ENCODE peak calls at places on chromosome 9, in four cellular contexts. W is SK-N-SH, K is PC-3, J is fibroblast of lung. V is an unnamed sample.

GRCh38 chr9:17052626-17053025 is 82.2 kb upstream of the CNTLN start:
- DNase-seq in W (no peak), J (no peak), K (no peak), V (no peak)

GRCh38 chr9:136934247-136934646 is 10.3 kb downstream of the FBXW5 start:
- DNase-seq in K (no peak), J (no peak), W (no peak), V (no peak)

GRCh38 chr9:18009902-18010301 is 431.0 kb downstream of the SH3GL2 start:
- DNase-seq in W (no peak), K (no peak), J (no peak), V (no peak)

GRCh38 chr9:101140728-101141127 is 112.2 kb downstream of the PLPPR1 start:
- DNase-seq in K (no peak), W (no peak), J (no peak), V (no peak)

GRCh38 chr9:18478517-18479361 is 4.8 kb downstream of the ADAMTSL1 start:
- DNase-seq in W (no peak), K (peak; percentile 90), J (peak; percentile 95), V (no peak)

GRCh38 chr9:71120439-71121247 is 778 bp downstream of the TRPM3 start:
- DNase-seq in W (no peak), J (no peak), K (no peak), V (no peak)

GRCh38 chr9:100714372-100715099 is 136.7 kb downstream of the CAVIN4 start:
- DNase-seq in J (peak; percentile 21), W (peak; percentile 74), K (peak; percentile 66), V (peak; percentile 15)

GRCh38 chr9:38062106-38062497 is 6.9 kb downstream of the SHB start:
- DNase-seq in J (no peak), K (no peak), W (no peak), V (no peak)

GRCh38 chr9:126614455-126615248 is 924 bp downstream of the LMX1B start:
- DNase-seq in K (no peak), J (no peak), W (peak; percentile 57), V (no peak)

GRCh38 chr9:112020680-112021596 is 124.3 kb downstream of the UGCG start:
- DNase-seq in W (no peak), K (peak; percentile 89), J (peak; percentile 79), V (no peak)

GRCh38 chr9:15909297-15909696 is 356.5 kb downstream of the CCDC171 start:
- DNase-seq in K (no peak), J (peak; percentile 67), W (no peak), V (no peak)

GRCh38 chr9:20558609-20559016 is 63.7 kb downstream of the MLLT3 start:
- DNase-seq in J (peak; percentile 87), K (peak; percentile 85), W (no peak), V (peak; percentile 28)

GRCh38 chr9:105299190-105299854 is 54.9 kb downstream of the SLC44A1 start:
- DNase-seq in K (peak; percentile 80), J (peak; percentile 98), W (no peak), V (no peak)

GRCh38 chr9:110282767-110283136 is 26.4 kb upstream of the TXN start:
- DNase-seq in K (no peak), J (no peak), W (no peak), V (no peak)

GRCh38 chr9:133054194-133054890 is 7.4 kb upstream of the CEL start:
- DNase-seq in W (no peak), K (no peak), J (no peak), V (no peak)

GRCh38 chr9:90600029-90600428 is 42.6 kb downstream of the DIRAS2 start:
- DNase-seq in J (no peak), K (no peak), W (no peak), V (no peak)

GRCh38 chr9:135797507-135798302 is 95.7 kb downstream of the KCNT1 start:
- DNase-seq in K (peak; percentile 52), J (peak; percentile 12), W (peak; percentile 90), V (no peak)

GRCh38 chr9:89969881-89970639 is 365.2 kb downstream of the GADD45G start:
- DNase-seq in K (no peak), W (no peak), J (no peak), V (no peak)

GRCh38 chr9:94649100-94649855 is 10.0 kb upstream of the FBP1 start:
- DNase-seq in K (peak; percentile 94), J (peak; percentile 92), W (no peak), V (peak; percentile 82)

GRCh38 chr9:96476591-96476990 is 26.6 kb downstream of the HABP4 start:
- DNase-seq in W (no peak), K (peak; percentile 75), J (peak; percentile 32), V (no peak)

GRCh38 chr9:26725573-26725972 is 167.0 kb downstream of the CAAP1 start:
- DNase-seq in J (no peak), K (no peak), W (no peak), V (no peak)

GRCh38 chr9:93674580-93675335 is 98.4 kb downstream of the PHF2 start:
- DNase-seq in J (no peak), K (no peak), W (peak; percentile 9), V (no peak)

GRCh38 chr9:13586726-13587392 is 307.4 kb upstream of the MPDZ start:
- DNase-seq in K (no peak), J (no peak), W (no peak), V (no peak)

GRCh38 chr9:6054280-6055099 is 39.1 kb upstream of the RANBP6 start:
- DNase-seq in J (peak; percentile 56), W (peak; percentile 52), K (peak; percentile 81), V (peak; percentile 60)

DNA sequence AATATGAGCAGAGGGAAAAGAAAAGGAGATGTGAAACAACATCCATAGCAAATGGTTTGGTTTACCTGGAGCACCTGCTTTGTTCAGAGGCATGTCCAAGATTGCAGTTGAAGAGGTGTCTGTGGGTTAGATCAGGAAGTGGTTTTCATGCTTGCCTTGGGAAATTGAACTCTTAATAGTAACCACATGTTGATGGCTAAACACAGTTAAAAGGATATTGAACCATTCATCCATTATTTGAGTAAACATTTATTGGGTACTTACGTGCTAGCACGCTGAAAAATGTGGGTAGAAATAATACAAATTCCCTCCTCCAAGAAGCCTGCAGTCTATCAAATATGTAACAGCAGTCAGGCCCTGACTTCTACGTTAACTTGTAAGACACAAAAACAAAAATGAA is 235.7 kb upstream of the TNC start:
- DNase-seq in W (no peak), J (peak; percentile 42), K (peak; percentile 53), V (no peak)
- H4K20me1 ChIP-seq in W (no peaks in the 10 kb centered on the region), J (no peaks in the 10 kb centered on the region), K (no peaks in the 10 kb centered on the region), V (no peaks in the 10 kb centered on the region)

GRCh38 chr9:103139891-103140290 is 144.8 kb downstream of the CYLC2 start:
- DNase-seq in W (no peak), K (no peak), J (no peak), V (no peak)
- H4K20me1 ChIP-seq in W (no peaks in the 10 kb centered on the region), K (no peaks in the 10 kb centered on the region), J (no peaks in the 10 kb centered on the region), V (no peaks in the 10 kb centered on the region)

GRCh38 chr9:134388976-134389375 is 62.7 kb downstream of the RXRA start:
- DNase-seq in K (no peak), J (no peak), W (no peak), V (no peak)

GRCh38 chr9:134390537-134390936 is 64.3 kb downstream of the RXRA start:
- DNase-seq in J (no peak), W (no peak), K (no peak), V (no peak)

GRCh38 chr9:134388289-134388808 is 62.1 kb downstream of the RXRA start:
- DNase-seq in K (no peak), W (no peak), J (peak; percentile 44), V (no peak)

GRCh38 chr9:134390947-134391318 is 64.7 kb downstream of the RXRA start:
- DNase-seq in J (no peak), K (no peak), W (no peak), V (no peak)

DNA sequence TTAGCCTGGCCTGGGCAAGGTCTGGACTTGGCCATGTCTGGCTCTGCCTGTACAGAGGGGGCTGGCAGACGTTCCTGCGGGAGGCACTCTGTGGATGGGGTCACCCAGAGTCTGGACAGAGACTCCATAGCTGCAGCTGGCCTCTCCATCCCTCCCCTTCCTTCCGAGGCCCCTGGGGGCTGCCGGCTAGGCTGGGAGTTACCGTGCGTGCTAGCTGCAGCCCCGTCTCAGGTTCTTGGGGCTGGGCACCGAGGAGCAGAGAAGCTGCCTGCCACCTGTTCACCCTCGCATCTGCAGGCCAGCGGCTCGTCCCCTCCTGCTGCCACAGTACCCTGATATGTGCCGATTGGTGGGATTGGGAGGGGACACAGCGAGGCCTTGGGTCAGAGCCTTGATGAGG is 63.4 kb downstream of the RXRA start:
- DNase-seq in J (no peak), W (peak; percentile 58), K (no peak), V (no peak)
- H4K20me1 ChIP-seq in J (no peaks in the 10 kb centered on the region), W (peaks cover 93% of the 10 kb centered on the region), K (no peaks in the 10 kb centered on the region), V (peaks cover 14% of the 10 kb centered on the region)

DNA sequence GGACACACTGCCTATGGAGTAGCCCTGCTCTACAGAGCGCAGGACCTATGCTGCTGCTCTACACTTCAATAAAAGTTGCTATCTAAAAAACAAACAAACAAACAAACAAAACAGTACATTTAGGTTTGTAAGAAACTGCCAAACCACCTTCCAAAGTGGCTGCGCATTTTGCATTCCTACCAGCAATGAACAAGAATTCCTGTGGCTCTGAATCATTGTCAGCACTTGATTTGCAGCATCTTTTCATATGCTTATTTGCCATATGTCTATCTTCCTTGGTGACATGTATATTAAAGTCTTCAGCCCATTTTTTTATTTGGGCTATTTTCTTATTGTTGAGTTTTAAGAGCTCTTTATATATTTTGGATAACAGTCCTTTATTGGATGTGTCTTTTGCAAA is 17.8 kb upstream of the TRIM32 start:
- DNase-seq in J (peak; percentile 25), W (no peak), K (no peak), V (no peak)
- H4K20me1 ChIP-seq in J (no peaks in the 10 kb centered on the region), W (no peaks in the 10 kb centered on the region), K (no peaks in the 10 kb centered on the region), V (no peaks in the 10 kb centered on the region)

GRCh38 chr9:83572524-83572923 is 34.3 kb upstream of the FRMD3 start:
- DNase-seq in W (no peak), K (no peak), J (peak; percentile 64), V (no peak)
- H4K20me1 ChIP-seq in W (no peaks in the 10 kb centered on the region), K (no peaks in the 10 kb centered on the region), J (no peaks in the 10 kb centered on the region), V (no peaks in the 10 kb centered on the region)

V was measured in keratinocyte.